ENCODE peak calls at places on chromosomes 4 and X, in four cellular contexts. N is H1, W is K562, H is GM12878. G is an unnamed sample.

GRCh38 chrX:2418000-2418399 is 82.8 kb downstream of the DHRSX start:
- DNase-seq in N (no peak), W (no peak), H (no peak), G (no peak)

GRCh38 chrX:55142919-55143310 is 54.1 kb downstream of the PAGE2 start:
- DNase-seq in N (no peak), W (no peak), H (no peak), G (no peak)

GRCh38 chrX:27307546-27307945 is 155.6 kb downstream of the PPP4R3C start:
- DNase-seq in N (no peak), W (no peak), H (no peak), G (no peak)

GRCh38 chr4:27836505-27836904 is 975.9 kb downstream of the STIM2 start:
- DNase-seq in N (no peak), W (no peak), H (no peak), G (no peak)

GRCh38 chr4:182829196-182829595 is 88.0 kb downstream of the DCTD start:
- DNase-seq in N (no peak), W (no peak), H (no peak), G (no peak)

GRCh38 chrX:78595901-78596502 is 63.1 kb downstream of the RTL3 start:
- DNase-seq in N (peak; percentile 0), W (no peak), H (no peak), G (no peak)

GRCh38 chr4:5451243-5451642 is 257.1 kb downstream of the EVC2 start:
- DNase-seq in N (no peak), W (no peak), H (no peak), G (no peak)

GRCh38 chrX:154348114-154348531 is 26.3 kb downstream of the FLNA start:
- DNase-seq in N (no peak), W (no peak), H (no peak), G (no peak)

GRCh38 chr4:84582302-84582987 is 482 bp upstream of the CDS1 start:
- DNase-seq in N (peak; percentile 84), W (peak; percentile 91), H (no peak), G (peak; percentile 81)

GRCh38 chr4:150366487-150366999 is 215.4 kb upstream of the MAB21L2 start:
- DNase-seq in N (no peak), W (no peak), H (peak; percentile 54), G (no peak)

GRCh38 chrX:143869018-143869417 is 14.9 kb upstream of the UBE2NL start:
- DNase-seq in N (no peak), W (no peak), H (no peak), G (no peak)

GRCh38 chr4:13705521-13706035 is 78.1 kb upstream of the BOD1L1 start:
- DNase-seq in N (no peak), W (no peak), H (no peak), G (no peak)

GRCh38 chr4:42618018-42618417 is 38.9 kb downstream of the ATP8A1 start:
- DNase-seq in N (no peak), W (no peak), H (no peak), G (no peak)
- TF ChIP-seq SIN3A in N (no peak), W (no peak), H (no peak), G (no peak)

DNA sequence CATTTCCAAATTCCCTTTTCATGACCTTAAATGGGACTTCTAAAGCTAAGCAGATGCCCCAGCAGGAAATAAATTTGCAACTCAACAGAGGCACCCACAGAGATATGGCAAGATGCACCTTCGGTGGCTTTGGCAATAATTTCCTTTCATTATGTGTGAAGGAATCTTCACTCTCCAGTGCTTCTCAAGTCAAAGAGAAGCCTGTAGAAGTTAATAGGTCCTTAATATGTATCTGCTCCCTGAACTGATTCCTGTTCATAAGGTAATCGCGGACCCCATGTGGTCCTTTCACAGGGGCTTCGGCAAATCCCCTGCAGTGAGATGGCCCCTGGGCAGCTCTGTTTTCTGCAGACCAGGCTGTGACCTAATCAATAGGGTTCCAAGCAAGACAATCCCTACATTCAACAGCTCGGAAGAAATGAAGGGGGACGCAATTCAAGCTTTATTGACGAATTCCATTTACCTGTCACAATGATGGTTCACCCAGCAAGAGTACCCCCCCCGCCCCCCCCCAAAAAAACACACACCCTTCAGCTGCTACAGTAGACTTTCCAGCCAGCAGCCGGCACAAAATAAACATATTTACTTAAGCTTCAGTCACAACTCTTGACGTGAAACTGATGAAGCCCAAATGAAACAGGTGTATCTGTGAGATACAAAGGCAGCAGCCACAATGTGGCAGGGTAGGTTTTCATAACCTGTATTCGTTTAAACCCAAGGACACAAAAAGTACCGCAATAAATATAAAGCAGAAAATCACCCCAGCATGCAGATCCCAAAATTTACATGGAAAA is 35.3 kb downstream of the FAT1 start:
- DNase-seq in N (peak; percentile 90), W (no peak), H (no peak), G (no peak)
- TF ChIP-seq EGR1 in N (peak; percentile 48), W (no peak), H (no peak), G (no peak)

GRCh38 chr4:102823464-102823863 is 3.9 kb downstream of the UBE2D3 start:
- DNase-seq in N (no peak), W (no peak), H (no peak), G (no peak)

GRCh38 chr4:102817021-102817605 is 10.2 kb downstream of the UBE2D3 start:
- DNase-seq in N (no peak), W (no peak), H (no peak), G (no peak)

GRCh38 chr4:102819588-102820365 is 7.6 kb downstream of the UBE2D3 start:
- DNase-seq in N (no peak), W (no peak), H (no peak), G (no peak)

GRCh38 chr4:102815981-102816380 is 11.4 kb downstream of the UBE2D3 start:
- DNase-seq in N (no peak), W (no peak), H (no peak), G (no peak)

DNA sequence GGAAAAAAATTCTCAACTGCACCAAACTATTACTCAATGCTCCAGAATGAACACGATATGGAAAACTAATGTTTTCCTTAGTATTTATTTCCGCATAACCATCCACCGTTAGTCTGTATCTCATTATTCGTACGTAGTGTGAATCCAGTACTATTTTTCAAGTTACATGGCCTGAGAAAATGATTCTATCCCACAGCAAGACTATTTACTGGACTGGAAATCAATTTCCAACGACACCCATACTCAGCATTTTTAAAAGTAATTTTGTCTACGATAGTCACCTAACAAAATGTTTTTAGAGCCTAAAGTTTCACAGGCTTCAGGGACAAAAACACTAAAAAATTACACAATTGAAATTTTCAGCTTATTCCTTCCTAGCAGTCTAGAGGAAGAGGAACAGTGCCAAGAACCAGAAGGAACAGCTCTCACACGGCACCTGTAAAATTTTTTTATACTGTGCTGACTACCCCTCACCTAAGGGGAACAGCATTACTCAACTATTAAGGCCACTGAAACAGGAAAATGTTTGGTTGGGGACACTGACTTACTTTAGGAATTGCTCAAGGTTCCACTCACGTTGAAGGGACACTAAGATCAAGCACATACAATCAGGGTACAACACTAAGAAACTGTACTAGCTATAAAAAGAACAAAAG is 9.6 kb downstream of the UBE2D3 start:
- DNase-seq in N (no peak), W (no peak), H (no peak), G (no peak)
- H3K4me3 ChIP-seq in N (no peak overlapping the region), W (no peak overlapping the region), H (peak overlapping the region; percentile 1), G (no peak overlapping the region)

DNA sequence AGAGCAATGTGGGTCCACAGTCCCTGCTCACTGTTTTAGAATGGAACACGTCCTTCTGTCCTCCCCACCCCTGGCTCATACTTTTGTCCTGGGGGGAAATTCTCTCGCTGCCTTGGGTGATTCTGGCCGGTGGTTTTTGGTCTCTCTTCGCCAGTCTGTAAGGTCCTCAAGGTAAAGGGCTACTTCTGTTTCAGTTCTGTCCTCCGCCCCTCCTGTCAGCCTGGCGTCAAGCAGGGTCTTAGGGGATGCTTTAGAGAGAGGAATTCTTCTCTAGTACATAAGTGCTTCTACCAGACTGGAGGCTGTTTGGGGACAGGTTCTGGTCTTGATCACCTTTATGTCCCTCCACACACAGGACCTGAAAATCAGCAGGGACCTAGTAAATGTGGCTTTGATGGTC is 617 bp upstream of the MRFAP1L1 start:
- DNase-seq in N (no peak), W (no peak), H (no peak), G (no peak)
- TF ChIP-seq SIN3A in N (no peak), W (no peak), H (no peak), G (no peak)

DNA sequence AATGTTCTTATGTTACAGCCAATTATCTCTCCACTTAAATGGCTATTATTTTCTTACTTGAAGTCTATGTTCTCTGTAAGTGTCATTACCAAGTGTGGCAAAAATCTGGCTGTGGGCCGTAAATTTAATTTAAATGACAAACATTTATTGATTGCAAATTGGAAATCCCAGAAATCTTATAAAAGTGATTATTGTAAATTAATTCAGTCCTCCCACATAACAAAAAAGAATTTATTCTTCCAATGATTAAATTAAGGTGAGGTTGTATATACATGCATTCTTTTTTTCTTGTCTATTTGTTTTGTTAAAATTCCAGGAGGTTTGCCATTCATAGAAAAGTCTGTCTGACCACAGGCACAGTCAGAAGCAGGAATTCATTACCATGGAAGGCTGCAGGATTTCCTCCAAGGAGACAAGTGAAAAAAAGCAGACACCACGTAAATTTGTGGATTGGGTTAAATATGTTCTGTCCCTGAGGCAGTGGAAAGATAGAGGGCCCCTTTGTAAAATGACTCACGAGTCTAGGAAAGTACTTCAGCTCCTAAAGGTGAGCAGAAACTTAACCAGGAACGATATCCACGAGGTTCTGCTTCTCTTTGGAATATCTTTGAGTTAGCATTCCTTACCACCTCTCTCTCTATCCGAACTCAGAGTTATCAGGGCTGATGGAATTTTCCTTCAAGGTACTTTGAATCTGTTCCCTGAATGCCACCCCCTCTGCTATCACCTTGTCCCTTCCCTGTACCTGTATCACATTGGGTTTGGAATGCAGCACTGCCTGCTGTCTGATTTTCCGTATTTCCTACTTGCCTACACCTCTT is 10.7 kb downstream of the PPARGC1A start:
- DNase-seq in N (no peak), W (no peak), H (no peak), G (no peak)
- TF ChIP-seq EGR1 in N (no peak), W (no peak), H (no peak), G (no peak)